ENCODE peak calls at places on chromosomes 16 and 17, in ten cellular contexts. Q is GM23338; W is RWPE1; L is CD8-positive, alpha-beta T cell; U is transverse colon; M is ascending aorta; Z is colonic mucosa; N is right lobe of liver; J is heart left ventricle; H is PC-9. D is an unnamed sample.

GRCh38 chr16:82451449-82451848 is 175.3 kb upstream of the CDH13 start:
- DNase-seq in M (no peak), L (no peak), H (no peak), Z (no peak), W (no peak), N (no peak), Q (no peak), U (no peak), J (no peak), D (no peak)

GRCh38 chr16:5506021-5506420 is 408.4 kb upstream of the EEF2KMT start:
- DNase-seq in J (no peak), U (no peak), Q (no peak), H (no peak), M (no peak), N (no peak), L (no peak), W (no peak), Z (no peak), D (no peak)

GRCh38 chr17:22460461-22461063 is 768.2 kb downstream of the KCNJ18 start:
- DNase-seq in H (no peak), N (no peak), J (no peak), M (no peak), Q (no peak), Z (no peak), W (no peak), U (no peak), L (no peak), D (no peak)

GRCh38 chr17:74386397-74386796 is 19.1 kb downstream of the GPR142 start:
- DNase-seq in Q (no peak), M (no peak), L (no peak), H (no peak), J (peak), U (no peak), W (no peak), Z (no peak), N (no peak), D (no peak)

GRCh38 chr17:71188811-71189492 is 931.9 kb upstream of the SOX9 start:
- DNase-seq in U (no peak), J (no peak), M (no peak), N (no peak), W (peak), Q (no peak), H (peak), L (no peak), Z (no peak), D (no peak)

GRCh38 chr16:87602005-87602790 is at the start of gene JPH3:
- DNase-seq in U (no peak), Z (no peak), N (no peak), H (no peak), J (no peak), L (no peak), M (no peak), Q (peak), W (no peak), D (peak)

GRCh38 chr16:23286131-23286532 is 16.0 kb upstream of the SCNN1B start:
- DNase-seq in L (no peak), N (no peak), W (peak), Z (no peak), Q (no peak), J (no peak), M (no peak), H (peak), U (no peak), D (no peak)

GRCh38 chr16:64926476-64926875 is 195.4 kb downstream of the CDH11 start:
- DNase-seq in J (no peak), Z (no peak), M (no peak), U (no peak), H (no peak), N (no peak), Q (no peak), L (no peak), W (no peak), D (no peak)

GRCh38 chr16:29860218-29860617 is 2.8 kb downstream of the CDIPT start:
- DNase-seq in H (no peak), L (no peak), W (no peak), M (no peak), Z (no peak), J (no peak), Q (no peak), N (no peak), U (no peak), D (no peak)

GRCh38 chr16:29858149-29858899 is 4.7 kb downstream of the CDIPT start:
- DNase-seq in Z (no peak), W (no peak), H (no peak), M (no peak), N (peak), Q (no peak), U (no peak), L (no peak), J (no peak), D (no peak)

GRCh38 chr16:29858974-29859373 is 4.1 kb downstream of the CDIPT start:
- DNase-seq in H (no peak), W (no peak), J (no peak), M (no peak), Z (no peak), N (no peak), Q (no peak), L (no peak), U (no peak), D (no peak)

GRCh38 chr16:29854520-29855100 is 8.4 kb downstream of the CDIPT start:
- DNase-seq in H (no peak), Q (no peak), W (no peak), N (no peak), L (no peak), U (no peak), Z (no peak), M (no peak), J (no peak), D (no peak)

GRCh38 chr16:29857133-29857760 is 5.8 kb downstream of the CDIPT start:
- DNase-seq in J (no peak), U (no peak), L (no peak), Q (no peak), Z (no peak), W (no peak), N (no peak), H (no peak), M (no peak), D (no peak)
- H3K27ac ChIP-seq in J (no peak), U (no peak), L (no peak), Q (peak), Z (no peak), W (no peak), N (no peak), H (no peak), M (no peak), D (no peak)

GRCh38 chr16:17067882-17068281 is 402.9 kb downstream of the XYLT1 start:
- DNase-seq in H (no peak), U (no peak), J (no peak), L (no peak), N (no peak), M (no peak), W (no peak), Z (no peak), Q (no peak), D (no peak)
- H3K27ac ChIP-seq in H (no peak), U (no peak), J (no peak), L (no peak), N (no peak), M (no peak), W (no peak), Z (no peak), Q (no peak), D (no peak)

GRCh38 chr17:77020973-77021372 is 119.8 kb upstream of the SEC14L1 start:
- DNase-seq in N (no peak), J (no peak), W (no peak), L (no peak), M (no peak), Q (no peak), H (no peak), U (no peak), Z (no peak), D (no peak)

GRCh38 chr17:77022766-77023165 is 118.0 kb upstream of the SEC14L1 start:
- DNase-seq in H (no peak), Q (no peak), W (no peak), J (no peak), U (no peak), L (no peak), N (no peak), Z (no peak), M (no peak), D (no peak)

GRCh38 chr17:77018504-77018903 is 122.3 kb upstream of the SEC14L1 start:
- DNase-seq in Q (no peak), M (no peak), L (no peak), J (no peak), U (no peak), Z (no peak), N (no peak), W (no peak), H (no peak), D (no peak)

GRCh38 chr17:77025781-77026180 is 115.0 kb upstream of the SEC14L1 start:
- DNase-seq in N (no peak), Q (no peak), W (no peak), H (no peak), Z (no peak), L (no peak), U (no peak), M (no peak), J (no peak), D (no peak)

GRCh38 chr17:77019955-77020379 is 120.8 kb upstream of the SEC14L1 start:
- DNase-seq in Z (no peak), M (no peak), L (no peak), N (no peak), Q (peak), U (no peak), J (no peak), H (no peak), W (no peak), D (no peak)
- H3K27ac ChIP-seq in Z (no peak), M (no peak), L (no peak), N (no peak), Q (no peak), U (no peak), J (no peak), H (no peak), W (no peak), D (no peak)

GRCh38 chr17:29867643-29868181 is 62.3 kb downstream of the SSH2 start:
- DNase-seq in U (no peak), N (no peak), Q (peak), H (no peak), M (no peak), Z (no peak), W (no peak), J (no peak), L (no peak), D (no peak)

GRCh38 chr17:29866746-29867404 is 63.2 kb downstream of the SSH2 start:
- DNase-seq in Q (no peak), J (no peak), W (no peak), N (no peak), L (no peak), U (no peak), H (no peak), M (no peak), Z (no peak), D (no peak)

GRCh38 chr17:29873476-29873875 is 56.6 kb downstream of the SSH2 start:
- DNase-seq in W (no peak), Q (no peak), L (no peak), H (no peak), N (no peak), M (no peak), J (no peak), Z (no peak), U (no peak), D (no peak)

GRCh38 chr17:29874931-29875596 is 55.0 kb downstream of the SSH2 start:
- DNase-seq in Q (no peak), U (no peak), Z (no peak), W (no peak), M (no peak), L (no peak), N (no peak), J (no peak), H (no peak), D (no peak)

DNA sequence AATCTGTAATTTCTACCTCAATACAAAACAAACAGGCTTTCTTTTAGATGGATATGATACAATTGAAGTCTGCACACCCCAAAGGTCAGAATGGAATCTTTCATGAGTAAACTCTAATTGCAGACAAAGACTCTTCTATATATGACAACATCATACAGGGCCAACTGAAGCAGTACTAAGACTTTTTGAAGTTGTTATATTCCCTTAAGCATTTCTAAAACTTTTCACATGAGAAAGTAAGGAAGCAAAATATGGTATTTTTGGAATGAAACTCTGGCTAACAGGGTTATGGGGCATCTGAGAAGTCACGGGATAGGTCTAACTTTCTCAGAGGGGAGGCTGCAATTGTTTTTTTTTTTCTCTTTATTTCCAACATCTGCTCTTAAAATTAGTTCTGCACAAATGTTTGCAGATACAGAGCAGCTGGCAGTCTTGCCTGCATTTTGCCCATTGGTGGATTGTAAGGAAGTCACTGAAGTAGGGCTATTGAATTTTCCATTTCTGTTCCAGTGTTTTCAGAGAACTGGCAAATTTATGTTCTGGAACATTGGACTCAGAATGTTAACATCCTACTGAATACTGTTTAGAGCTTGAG is 59.1 kb downstream of the SSH2 start:
- DNase-seq in Z (no peak), H (no peak), Q (no peak), M (no peak), L (no peak), U (no peak), N (no peak), J (no peak), W (no peak), D (no peak)
- H3K27ac ChIP-seq in Z (no peak), H (no peak), Q (no peak), M (no peak), L (no peak), U (no peak), N (no peak), J (peak), W (no peak), D (peak)

DNA sequence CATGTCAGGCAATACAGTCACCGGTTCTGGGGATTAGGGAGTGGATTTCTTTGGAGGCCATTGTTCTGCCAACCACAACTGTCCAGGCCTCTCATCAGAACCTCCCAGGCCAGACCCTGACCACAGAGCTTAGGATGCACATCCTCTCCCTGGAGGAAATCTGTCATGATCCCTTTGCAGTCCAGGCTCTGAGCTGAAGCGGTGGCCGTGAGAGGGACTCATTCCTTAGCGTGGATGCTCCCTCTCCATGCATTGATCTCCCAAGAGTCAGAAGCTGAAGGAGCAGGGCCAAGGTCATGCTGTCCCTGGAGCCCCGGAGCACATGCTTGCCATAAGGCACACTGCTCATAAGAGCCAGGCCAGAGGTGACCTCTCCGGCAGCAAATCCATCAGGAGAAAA is 181.4 kb downstream of the COPRS start:
- DNase-seq in W (no peak), U (no peak), M (no peak), L (no peak), Z (no peak), H (no peak), N (no peak), J (no peak), Q (no peak), D (no peak)
- H3K27ac ChIP-seq in W (peak), U (no peak), M (no peak), L (no peak), Z (no peak), H (no peak), N (no peak), J (no peak), Q (no peak), D (no peak)

DNA sequence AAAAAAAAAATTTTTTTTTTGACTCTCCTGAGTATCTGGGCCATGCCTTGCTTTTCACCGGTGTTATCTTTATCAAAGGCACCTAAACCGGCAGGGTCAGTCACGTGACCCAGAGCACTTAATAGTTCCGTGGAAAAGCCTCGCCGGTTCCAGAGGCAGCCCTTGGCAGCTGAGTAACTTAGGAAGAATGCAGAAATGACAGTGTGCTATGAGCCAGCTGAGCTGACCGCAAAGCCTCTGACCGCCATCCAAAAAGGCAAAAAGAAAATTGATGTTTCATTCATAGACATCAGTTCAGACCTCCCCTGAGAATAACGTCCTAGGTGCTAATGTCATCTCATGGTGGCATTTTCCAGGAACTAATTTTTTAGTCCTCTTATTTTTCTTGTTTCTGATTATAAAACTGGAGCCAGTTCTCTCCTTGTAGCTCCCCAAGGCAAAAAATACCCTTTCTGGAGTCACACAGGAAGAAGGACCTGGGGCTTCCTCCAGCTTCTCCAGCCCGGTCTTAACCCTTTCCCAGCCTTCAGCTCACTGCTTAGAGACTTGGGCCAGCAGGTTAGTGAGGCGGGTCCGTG is 122.6 kb downstream of the SOCS1 start:
- DNase-seq in J (peak), L (no peak), W (peak), M (peak), N (peak), Q (no peak), Z (peak), H (peak), U (peak), D (no peak)
- H3K27ac ChIP-seq in J (peak), L (no peak), W (peak), M (peak), N (peak), Q (no peak), Z (no peak), H (peak), U (peak), D (no peak)

GRCh38 chr17:4849011-4849536 is 15.9 kb downstream of the MINK1 start:
- DNase-seq in W (peak), Z (no peak), L (no peak), M (no peak), N (no peak), H (peak), J (no peak), U (no peak), Q (peak), D (no peak)
- H3K27ac ChIP-seq in W (peak), Z (peak), L (no peak), M (no peak), N (no peak), H (peak), J (peak), U (peak), Q (peak), D (no peak)